ENCODE peak calls at places on chromosomes 13 and 19, in six cellular contexts. O is glutamatergic neuron, K is foreskin keratinocyte, E is cardiac fibroblast, G is ascending aorta, A is Peyer's patch. N is an unnamed sample.
A peak's percentile ranks its signal among the peaks of the same experiment; 100 is the strongest.

GRCh38 chr13:112726018-112726767 is 36.4 kb downstream of the ATP11A start:
- DNase-seq in O (no peak), K (no peak), E (no peak), G (no peak), A (peak; percentile 39), N (no peak)

GRCh38 chr19:55212447-55212846 is 3.1 kb upstream of the PTPRH start:
- DNase-seq in O (peak; percentile 49), K (no peak), E (no peak), G (no peak), A (peak; percentile 69), N (peak; percentile 26)

GRCh38 chr19:39413903-39414608 is 1.6 kb downstream of the PLEKHG2 start:
- DNase-seq in O (peak; percentile 73), K (no peak), E (peak; percentile 43), G (no peak), A (peak; percentile 53), N (no peak)

GRCh38 chr19:3118232-3119070 is 17.4 kb upstream of the GNA15 start:
- DNase-seq in O (no peak), K (no peak), E (no peak), G (no peak), A (no peak), N (no peak)

GRCh38 chr13:113817860-113818691 is 45.8 kb downstream of the GAS6 start:
- DNase-seq in O (peak; percentile 63), K (no peak), E (no peak), G (no peak), A (no peak), N (no peak)

GRCh38 chr13:100633461-100633860 is 41.1 kb downstream of the TMTC4 start:
- DNase-seq in O (no peak), K (peak; percentile 89), E (peak; percentile 70), G (no peak), A (no peak), N (no peak)

GRCh38 chr13:78657699-78658629 is 991 bp downstream of the OBI1 start:
- DNase-seq in O (no peak), K (peak; percentile 29), E (peak; percentile 21), G (no peak), A (no peak), N (no peak)

GRCh38 chr13:32378012-32378411 is 49.9 kb downstream of the N4BP2L1 start:
- DNase-seq in O (no peak), K (no peak), E (peak; percentile 22), G (no peak), A (no peak), N (no peak)

GRCh38 chr13:100124265-100124664 is 35.4 kb downstream of the PCCA start:
- DNase-seq in O (no peak), K (peak; percentile 63), E (no peak), G (no peak), A (no peak), N (no peak)

GRCh38 chr19:18737954-18738351 is 53.2 kb downstream of the COMP start:
- DNase-seq in O (no peak), K (no peak), E (no peak), G (no peak), A (no peak), N (no peak)

GRCh38 chr19:45976180-45976579 is 2.5 kb upstream of the NOVA2 start:
- DNase-seq in O (peak; percentile 79), K (no peak), E (peak; percentile 33), G (no peak), A (no peak), N (no peak)

GRCh38 chr13:84651288-84651687 is 769.0 kb upstream of the SLITRK1 start:
- DNase-seq in O (no peak), K (peak; percentile 81), E (peak; percentile 86), G (no peak), A (no peak), N (no peak)

GRCh38 chr13:109088528-109088927 is 459.1 kb downstream of the MYO16 start:
- DNase-seq in O (peak; percentile 14), K (no peak), E (no peak), G (no peak), A (no peak), N (no peak)

GRCh38 chr13:109093988-109094387 is 464.6 kb downstream of the MYO16 start:
- DNase-seq in O (no peak), K (no peak), E (no peak), G (no peak), A (no peak), N (no peak)

GRCh38 chr13:109088101-109088500 is 458.7 kb downstream of the MYO16 start:
- DNase-seq in O (no peak), K (peak; percentile 51), E (no peak), G (no peak), A (no peak), N (no peak)
- TF ChIP-seq CTCF in O (no peak), K (no peak), E (no peak), G (no peak), A (no peak), N (no peak)

DNA sequence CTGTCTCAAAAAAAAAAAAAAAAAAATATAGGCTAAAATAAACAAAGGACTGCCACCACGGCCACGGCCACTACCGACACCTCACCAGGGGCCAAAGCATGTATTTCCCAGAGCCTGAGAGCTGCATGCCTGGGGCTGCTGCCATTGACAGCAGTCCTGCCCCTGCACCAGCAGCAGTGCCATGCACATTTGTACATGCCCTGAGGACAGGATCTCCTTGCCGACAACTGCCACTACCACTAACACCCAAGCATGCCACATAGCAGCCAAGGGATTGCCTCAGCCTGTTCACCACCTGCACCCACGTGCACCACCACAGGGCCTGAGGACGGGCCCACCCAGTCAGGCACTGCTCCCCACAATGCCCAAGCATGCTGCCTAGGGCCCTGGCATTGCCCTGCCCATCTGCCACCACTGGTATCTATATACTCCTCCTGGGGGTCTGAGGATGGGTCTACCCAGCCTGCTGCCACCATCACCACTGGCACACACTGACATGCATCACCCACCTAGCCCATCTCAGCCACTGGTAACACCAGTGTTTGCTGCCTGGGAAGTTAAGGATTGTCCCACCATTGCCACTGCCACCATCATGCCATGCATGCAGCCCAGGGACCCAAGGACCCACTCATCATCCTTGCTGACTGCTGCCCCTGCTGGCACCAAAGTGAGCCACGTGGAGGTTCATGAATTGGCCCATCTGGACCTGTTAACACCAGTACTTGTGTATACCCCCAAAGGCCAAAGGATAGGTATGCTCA is 10.6 kb upstream of the NUP62 start:
- DNase-seq in O (no peak), K (no peak), E (no peak), G (no peak), A (no peak), N (no peak)
- TF ChIP-seq CTCF in O (no peak), K (peak; percentile 15), E (no peak), G (no peak), A (no peak), N (no peak)

GRCh38 chr19:41886761-41887710 is 4.1 kb downstream of the ARHGEF1 start:
- DNase-seq in O (no peak), K (peak; percentile 57), E (no peak), G (no peak), A (no peak), N (peak; percentile 72)

GRCh38 chr19:41883463-41883820 is 458 bp downstream of the ARHGEF1 start:
- DNase-seq in O (no peak), K (no peak), E (no peak), G (no peak), A (no peak), N (no peak)

GRCh38 chr19:41882568-41883462 is at the start of gene ARHGEF1:
- DNase-seq in O (peak; percentile 44), K (peak; percentile 15), E (peak; percentile 39), G (no peak), A (peak; percentile 71), N (peak; percentile 51)

GRCh38 chr19:41880329-41880708 is 2.7 kb upstream of the ARHGEF1 start:
- DNase-seq in O (no peak), K (no peak), E (no peak), G (no peak), A (no peak), N (no peak)

DNA sequence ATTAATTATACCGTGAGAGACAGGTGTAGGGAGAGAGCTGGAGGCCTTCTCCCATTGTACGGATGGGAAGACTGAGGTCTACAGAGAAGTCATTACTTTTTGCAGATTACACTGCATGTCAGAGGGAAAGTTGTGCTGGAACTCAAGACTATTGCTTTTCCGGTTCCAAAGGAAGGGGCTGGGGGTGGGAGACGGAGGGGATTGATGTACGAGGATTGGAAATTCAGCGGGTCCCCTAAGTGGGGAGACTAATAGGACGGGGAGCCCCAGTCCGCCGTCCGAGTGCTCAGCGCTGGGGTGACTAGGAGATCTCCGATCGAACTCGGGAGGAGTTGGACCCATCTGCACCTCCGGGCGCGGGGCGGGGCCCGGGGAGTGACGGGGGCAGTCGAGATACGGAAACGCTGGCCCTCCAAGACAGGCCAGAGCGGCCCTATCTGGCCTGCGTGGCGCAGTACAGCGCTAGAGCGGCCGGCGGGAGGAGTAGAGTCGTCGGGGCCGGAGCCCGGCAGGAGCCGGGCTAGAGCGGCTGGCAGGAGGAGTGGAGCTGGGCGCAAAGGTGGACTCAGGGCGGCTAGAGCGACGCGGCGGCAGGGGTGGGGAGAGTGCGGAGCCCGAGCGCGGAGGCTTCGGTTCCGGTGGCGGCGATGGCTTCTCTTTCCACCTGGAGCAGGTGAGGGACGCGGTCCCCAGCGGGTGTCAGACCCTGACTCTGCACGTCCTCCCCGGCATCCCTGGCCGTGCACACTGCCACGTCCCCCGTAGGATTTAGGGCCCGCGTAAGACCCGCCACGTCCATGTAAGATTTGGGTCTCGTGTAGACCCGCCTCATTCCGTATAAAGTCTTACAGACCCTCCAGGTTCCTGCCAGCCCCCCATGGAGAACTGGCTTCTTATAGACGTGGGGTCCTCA is 1.1 kb downstream of the ARHGEF1 start:
- DNase-seq in O (peak; percentile 95), K (peak; percentile 93), E (peak; percentile 98), G (peak; percentile 84), A (peak; percentile 97), N (peak; percentile 80)
- TF ChIP-seq CTCF in O (no peak), K (peak; percentile 39), E (peak; percentile 40), G (no peak), A (no peak), N (no peak)

GRCh38 chr19:861099-861755 is 1.8 kb downstream of the CFD start:
- DNase-seq in O (no peak), K (no peak), E (no peak), G (no peak), A (no peak), N (no peak)

GRCh38 chr19:860481-861098 is 1.1 kb downstream of the CFD start:
- DNase-seq in O (peak; percentile 62), K (peak; percentile 51), E (peak; percentile 79), G (no peak), A (peak; percentile 80), N (peak; percentile 43)

GRCh38 chr19:862529-863304 is 3.3 kb downstream of the CFD start:
- DNase-seq in O (peak; percentile 78), K (peak; percentile 54), E (peak; percentile 55), G (no peak), A (peak; percentile 78), N (peak; percentile 78)

GRCh38 chr19:863305-863620 is 3.8 kb downstream of the CFD start:
- DNase-seq in O (no peak), K (no peak), E (no peak), G (no peak), A (no peak), N (no peak)

DNA sequence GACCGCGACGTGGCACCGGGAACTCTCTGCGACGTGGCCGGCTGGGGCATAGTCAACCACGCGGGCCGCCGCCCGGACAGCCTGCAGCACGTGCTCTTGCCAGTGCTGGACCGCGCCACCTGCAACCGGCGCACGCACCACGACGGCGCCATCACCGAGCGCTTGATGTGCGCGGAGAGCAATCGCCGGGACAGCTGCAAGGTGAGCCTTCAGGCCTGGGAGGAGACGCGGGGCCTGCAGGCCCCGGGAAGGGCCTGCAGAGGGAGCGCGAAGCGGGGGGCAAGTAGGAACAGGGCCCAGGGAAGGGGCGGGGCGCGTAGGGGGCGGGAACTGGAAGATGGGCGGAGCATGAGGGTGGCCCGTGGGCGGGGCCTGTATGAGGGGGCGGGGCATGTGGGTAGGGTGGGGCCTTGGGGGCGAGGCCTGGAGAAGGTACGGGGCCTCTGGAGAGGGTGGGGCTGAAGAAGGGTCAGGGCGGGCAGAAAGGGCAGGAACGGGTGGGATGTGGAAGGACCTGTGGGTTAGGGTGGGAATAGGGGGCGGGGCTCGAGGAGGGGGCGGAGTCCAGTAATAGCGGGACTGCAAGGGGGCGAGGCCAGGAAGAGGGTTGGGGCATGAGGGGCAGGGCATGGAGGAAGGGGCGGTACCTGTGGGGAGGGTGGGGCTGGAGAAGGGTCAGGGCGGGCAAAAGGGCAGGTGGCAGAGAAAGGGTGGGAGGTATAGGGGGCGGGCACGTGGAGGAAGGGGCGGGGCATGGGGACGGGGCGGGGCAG is 2.5 kb downstream of the CFD start:
- DNase-seq in O (peak; percentile 61), K (peak; percentile 57), E (peak; percentile 30), G (no peak), A (peak; percentile 75), N (peak; percentile 53)
- TF ChIP-seq CTCF in O (no peak), K (peak; percentile 61), E (no peak), G (no peak), A (no peak), N (no peak)